ENCODE peak calls at places on chromosomes 4 and X, in six cellular contexts. L, O, I, C, F and P are unnamed samples.

GRCh38 chr4:52979020-52979419 is 116.9 kb downstream of the RASL11B start:
- DNase-seq in L (no peak), O (no peak), I (no peak), C (no peak), F (no peak), P (peak)

GRCh38 chr4:53711916-53712315 is 120.6 kb upstream of the LNX1 start:
- DNase-seq in L (no peak), O (no peak), I (no peak), C (no peak), F (no peak), P (no peak)

GRCh38 chr4:3304831-3305609 is 12.2 kb downstream of the RGS12 start:
- DNase-seq in L (peak), O (no peak), I (peak), C (no peak), F (no peak), P (no peak)

GRCh38 chrX:111244238-111244750 is 26.0 kb downstream of the CAPN6 start:
- DNase-seq in L (no peak), O (peak), I (peak), C (no peak), F (no peak), P (peak)

GRCh38 chrX:136619889-136620505 is 28.0 kb upstream of the CD40LG start:
- DNase-seq in L (no peak), O (no peak), I (no peak), C (no peak), F (no peak), P (no peak)

GRCh38 chrX:47283015-47283771 is 50.4 kb downstream of the USP11 start:
- DNase-seq in L (no peak), O (no peak), I (peak), C (no peak), F (no peak), P (no peak)

GRCh38 chr4:189029961-189030360 is 890.7 kb downstream of the TRIML1 start:
- DNase-seq in L (no peak), O (no peak), I (no peak), C (no peak), F (no peak), P (no peak)

GRCh38 chrX:47936224-47936939 is 67.4 kb downstream of the ZNF182 start:
- DNase-seq in L (no peak), O (no peak), I (no peak), C (no peak), F (no peak), P (peak)

GRCh38 chrX:120452131-120452530 is 17.0 kb downstream of the LAMP2 start:
- DNase-seq in L (peak), O (peak), I (peak), C (peak), F (no peak), P (peak)

GRCh38 chr4:104516884-104517283 is 22.2 kb upstream of the CXXC4 start:
- DNase-seq in L (no peak), O (no peak), I (no peak), C (no peak), F (no peak), P (no peak)

GRCh38 chrX:103397707-103398106 is 21.4 kb downstream of the BEX3 start:
- DNase-seq in L (no peak), O (no peak), I (no peak), C (no peak), F (no peak), P (no peak)
- H2AK5ac ChIP-seq in L (no peak), O (peak), I (peak), C (no peak), F (no peak), P (no peak)

GRCh38 chr4:18860836-18861530 is 839.4 kb upstream of the LCORL start:
- DNase-seq in L (no peak), O (no peak), I (no peak), C (no peak), F (no peak), P (no peak)
- H2BK15ac ChIP-seq in L (no peak), O (no peak), I (no peak), C (no peak), F (no peak), P (no peak)

GRCh38 chrX:154508346-154508745 is 7.7 kb downstream of the FAM3A start:
- DNase-seq in L (no peak), O (no peak), I (no peak), C (no peak), F (no peak), P (no peak)
- H2AK5ac ChIP-seq in L (no peak), O (no peak), I (no peak), C (no peak), F (no peak), P (no peak)

GRCh38 chr4:164368894-164369293 is 385.0 kb upstream of the SMIM31 start:
- DNase-seq in L (no peak), O (no peak), I (no peak), C (no peak), F (no peak), P (no peak)
- H2BK15ac ChIP-seq in L (no peak), O (no peak), I (no peak), C (no peak), F (no peak), P (no peak)

GRCh38 chrX:54810532-54810931 is 3.0 kb downstream of the MAGED2 start:
- DNase-seq in L (no peak), O (no peak), I (no peak), C (no peak), F (no peak), P (no peak)

GRCh38 chrX:54808605-54809483 is 1.3 kb downstream of the MAGED2 start:
- DNase-seq in L (peak), O (peak), I (peak), C (peak), F (peak), P (peak)

GRCh38 chrX:54807524-54808108 is at the start of gene MAGED2:
- DNase-seq in L (peak), O (peak), I (peak), C (peak), F (no peak), P (peak)

GRCh38 chrX:54811301-54811885 is 3.8 kb downstream of the MAGED2 start:
- DNase-seq in L (no peak), O (no peak), I (no peak), C (no peak), F (no peak), P (no peak)

GRCh38 chrX:54808109-54808604 is 612 bp downstream of the MAGED2 start:
- DNase-seq in L (peak), O (peak), I (no peak), C (peak), F (no peak), P (no peak)
- H2AK5ac ChIP-seq in L (no peak), O (no peak), I (peak), C (no peak), F (no peak), P (peak)

GRCh38 chr4:30350288-30350687 is 369.9 kb upstream of the PCDH7 start:
- DNase-seq in L (no peak), O (no peak), I (no peak), C (no peak), F (no peak), P (peak)
- H2BK15ac ChIP-seq in L (no peak), O (no peak), I (no peak), C (no peak), F (no peak), P (no peak)

GRCh38 chr4:151676301-151676700 is 84.5 kb downstream of the GATB start:
- DNase-seq in L (no peak), O (peak), I (peak), C (no peak), F (no peak), P (no peak)

GRCh38 chr4:151675366-151676060 is 85.3 kb downstream of the GATB start:
- DNase-seq in L (no peak), O (peak), I (no peak), C (no peak), F (no peak), P (no peak)

GRCh38 chr4:151673913-151674520 is 86.8 kb downstream of the GATB start:
- DNase-seq in L (no peak), O (no peak), I (no peak), C (no peak), F (no peak), P (no peak)

GRCh38 chr4:151672996-151673395 is 87.8 kb downstream of the GATB start:
- DNase-seq in L (no peak), O (no peak), I (no peak), C (no peak), F (no peak), P (no peak)

DNA sequence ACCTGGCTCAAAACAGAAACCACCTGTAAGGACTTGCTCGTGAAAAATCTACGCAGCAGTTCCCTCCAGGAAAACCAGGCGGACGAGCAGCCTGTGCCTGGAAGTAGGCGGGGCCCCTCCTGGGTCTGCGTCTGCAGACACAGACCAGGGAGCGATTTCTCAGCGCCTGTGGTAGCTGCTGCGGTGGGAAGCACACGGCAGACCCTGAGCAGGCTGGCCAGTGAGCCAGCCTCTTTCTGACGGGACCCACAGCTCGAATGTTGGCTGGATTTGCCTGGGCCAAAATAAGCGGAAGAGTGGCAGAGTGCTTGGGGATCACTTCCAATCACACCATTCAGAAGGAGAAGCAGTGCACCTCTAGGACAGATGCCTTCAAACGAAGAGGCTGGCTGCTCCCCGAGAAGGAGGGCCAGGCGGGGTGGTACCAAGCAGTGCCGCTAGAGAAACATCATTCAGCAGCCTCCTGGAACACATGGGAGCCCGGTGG is 86.0 kb downstream of the GATB start:
- DNase-seq in L (peak), O (peak), I (no peak), C (no peak), F (peak), P (peak)
- H2AK5ac ChIP-seq in L (no peak), O (no peak), I (no peak), C (no peak), F (no peak), P (no peak)